ENCODE peak calls at places on chromosomes 3 and 15, in seven cellular contexts. O is neural progenitor cell; B is endothelial cell; T is transverse colon; E is A549; Q is prostate gland; H is CD4-positive, alpha-beta T cell. P is an unnamed sample.

GRCh38 chr3:42518800-42519567 is 16.5 kb downstream of the VIPR1 start:
- DNase-seq in B (peak; percentile 53), H (peak; percentile 30), O (peak; percentile 58), Q (no peak), E (no peak), T (no peak), P (peak; percentile 74)

GRCh38 chr3:9279959-9280358 is 30.5 kb upstream of the SRGAP3 start:
- DNase-seq in Q (no peak), E (peak; percentile 8), T (no peak), H (no peak), B (no peak), O (peak; percentile 67), P (no peak)

GRCh38 chr15:75050283-75050682 is 26.9 kb downstream of the PPCDC start:
- DNase-seq in O (no peak), B (no peak), H (no peak), E (no peak), T (no peak), Q (no peak), P (no peak)

GRCh38 chr15:75713338-75713895 is 769 bp upstream of the CSPG4 start:
- DNase-seq in E (peak; percentile 40), O (no peak), Q (no peak), B (no peak), H (no peak), T (peak; percentile 51), P (no peak)

GRCh38 chr3:30693470-30694120 is 87.2 kb downstream of the TGFBR2 start:
- DNase-seq in Q (peak; percentile 53), T (peak; percentile 30), O (peak; percentile 84), B (peak; percentile 48), H (no peak), E (peak; percentile 77), P (peak; percentile 55)

GRCh38 chr3:66602691-66603090 is 101.9 kb upstream of the LRIG1 start:
- DNase-seq in T (no peak), Q (peak; percentile 85), H (no peak), E (no peak), O (no peak), B (no peak), P (no peak)

GRCh38 chr3:122793568-122794416 is at the start of gene HSPBAP1:
- DNase-seq in O (peak; percentile 94), Q (peak; percentile 93), T (peak; percentile 96), E (peak; percentile 92), H (peak; percentile 87), B (peak; percentile 89), P (peak; percentile 96)

GRCh38 chr3:52012699-52013098 is 17.0 kb upstream of the RPL29 start:
- DNase-seq in T (no peak), Q (no peak), B (no peak), H (no peak), E (no peak), O (no peak), P (no peak)

GRCh38 chr3:146504546-146505197 is 35.3 kb upstream of the PLSCR2 start:
- DNase-seq in T (no peak), E (peak; percentile 12), B (no peak), Q (no peak), H (no peak), O (peak; percentile 28), P (no peak)

GRCh38 chr3:4856986-4857385 is 122.3 kb upstream of the BHLHE40 start:
- DNase-seq in B (no peak), H (no peak), T (no peak), E (no peak), Q (peak; percentile 43), O (no peak), P (no peak)

GRCh38 chr15:100780208-100780800 is 99.3 kb upstream of the ALDH1A3 start:
- DNase-seq in E (no peak), H (no peak), Q (peak; percentile 2), O (no peak), B (no peak), T (no peak), P (no peak)

GRCh38 chr15:22265056-22265945 is 185.0 kb downstream of the OR4M2 start:
- DNase-seq in O (no peak), E (no peak), B (no peak), T (no peak), H (no peak), Q (no peak), P (peak; percentile 13)

GRCh38 chr15:70478251-70478990 is 284.9 kb downstream of the UACA start:
- DNase-seq in B (no peak), H (no peak), E (no peak), T (peak; percentile 56), O (no peak), Q (no peak), P (peak; percentile 42)

GRCh38 chr15:84734794-84735479 is 13.5 kb upstream of the ZNF592 start:
- DNase-seq in O (peak; percentile 71), H (peak; percentile 58), B (peak; percentile 8), T (peak; percentile 87), E (peak; percentile 93), Q (peak; percentile 38), P (peak; percentile 88)

GRCh38 chr3:61530355-61530754 is 31.0 kb upstream of the PTPRG start:
- DNase-seq in T (no peak), O (peak; percentile 76), Q (no peak), E (peak; percentile 29), B (peak; percentile 32), H (no peak), P (peak; percentile 40)

GRCh38 chr3:73045391-73045790 is 16.1 kb upstream of the EBLN2 start:
- DNase-seq in O (no peak), B (no peak), E (no peak), T (no peak), Q (no peak), H (no peak), P (no peak)

GRCh38 chr15:25179673-25180511 is 225.1 kb downstream of the SNRPN start:
- DNase-seq in E (no peak), T (peak; percentile 1), H (no peak), O (no peak), Q (peak; percentile 2), B (no peak), P (no peak)

GRCh38 chr15:31463521-31464102 is 137.0 kb downstream of the KLF13 start:
- DNase-seq in B (no peak), Q (no peak), H (no peak), E (no peak), T (no peak), O (no peak), P (no peak)

GRCh38 chr15:60520041-60520824 is 41.3 kb upstream of the ICE2 start:
- DNase-seq in O (no peak), T (no peak), Q (no peak), B (no peak), H (no peak), E (peak; percentile 43), P (peak; percentile 24)

GRCh38 chr15:51724673-51725072 is 12.8 kb downstream of the LYSMD2 start:
- DNase-seq in T (no peak), Q (no peak), E (no peak), B (peak; percentile 36), H (no peak), O (peak; percentile 20), P (no peak)

GRCh38 chr15:51731549-51732267 is 5.7 kb downstream of the LYSMD2 start:
- DNase-seq in E (no peak), O (no peak), T (peak; percentile 28), H (peak; percentile 11), Q (no peak), B (no peak), P (peak; percentile 46)

GRCh38 chr15:51726302-51727073 is 11.0 kb downstream of the LYSMD2 start:
- DNase-seq in Q (no peak), B (no peak), T (peak; percentile 53), H (peak; percentile 24), E (peak; percentile 74), O (peak; percentile 66), P (peak; percentile 71)

GRCh38 chr15:51724199-51724598 is 13.3 kb downstream of the LYSMD2 start:
- DNase-seq in O (no peak), H (no peak), B (no peak), Q (no peak), T (no peak), E (no peak), P (no peak)

GRCh38 chr15:51727141-51727897 is 10.1 kb downstream of the LYSMD2 start:
- DNase-seq in B (no peak), O (no peak), Q (no peak), T (no peak), H (no peak), E (peak; percentile 49), P (peak; percentile 52)
- TF ChIP-seq CTCF in B (no peak), O (no peak), Q (no peak), T (no peak), H (no peak), E (no peak), P (no peak)

DNA sequence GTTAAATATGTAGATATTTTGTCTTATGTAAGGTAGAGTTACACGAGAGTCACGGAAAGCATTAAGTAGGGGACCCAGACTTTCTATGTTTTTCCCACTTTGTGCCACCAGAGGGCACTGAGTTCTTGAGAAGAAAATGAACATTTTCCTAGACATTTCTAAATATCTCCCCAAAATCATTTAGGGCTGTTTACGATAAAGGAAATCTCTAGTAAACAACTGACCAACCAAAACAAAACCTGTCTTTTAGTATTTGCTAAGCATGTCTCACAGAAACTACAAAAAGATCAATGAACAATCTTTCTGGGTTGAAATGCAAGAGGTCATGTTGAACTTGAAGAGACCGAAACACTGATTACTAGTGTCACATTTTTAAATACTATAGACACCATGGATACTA is 16.1 kb downstream of the POU1F1 start:
- DNase-seq in O (peak; percentile 72), T (peak; percentile 28), Q (peak; percentile 26), E (peak; percentile 74), H (peak; percentile 3), B (peak; percentile 63), P (peak; percentile 69)
- TF ChIP-seq CTCF in O (peak; percentile 82), T (peak; percentile 44), Q (no peak), E (peak; percentile 78), H (peak; percentile 78), B (peak; percentile 81), P (peak; percentile 75)

GRCh38 chr3:23697416-23697815 is 108.3 kb upstream of the UBE2E1 start:
- DNase-seq in H (no peak), O (peak; percentile 49), Q (no peak), B (no peak), T (no peak), E (no peak), P (no peak)

GRCh38 chr3:23702198-23702597 is 103.6 kb upstream of the UBE2E1 start:
- DNase-seq in O (no peak), E (peak; percentile 17), T (no peak), H (no peak), B (no peak), Q (no peak), P (no peak)

GRCh38 chr3:23701711-23702110 is 104.0 kb upstream of the UBE2E1 start:
- DNase-seq in T (no peak), Q (no peak), O (peak; percentile 11), E (no peak), H (no peak), B (no peak), P (no peak)

GRCh38 chr3:23696842-23697241 is 108.9 kb upstream of the UBE2E1 start:
- DNase-seq in T (peak; percentile 67), O (no peak), Q (no peak), H (no peak), B (no peak), E (no peak), P (no peak)

GRCh38 chr3:23698652-23699313 is 107.0 kb upstream of the UBE2E1 start:
- DNase-seq in Q (no peak), E (no peak), H (no peak), B (no peak), T (peak; percentile 21), O (no peak), P (no peak)
- TF ChIP-seq CTCF in Q (no peak), E (no peak), H (no peak), B (no peak), T (peak; percentile 20), O (no peak), P (no peak)

DNA sequence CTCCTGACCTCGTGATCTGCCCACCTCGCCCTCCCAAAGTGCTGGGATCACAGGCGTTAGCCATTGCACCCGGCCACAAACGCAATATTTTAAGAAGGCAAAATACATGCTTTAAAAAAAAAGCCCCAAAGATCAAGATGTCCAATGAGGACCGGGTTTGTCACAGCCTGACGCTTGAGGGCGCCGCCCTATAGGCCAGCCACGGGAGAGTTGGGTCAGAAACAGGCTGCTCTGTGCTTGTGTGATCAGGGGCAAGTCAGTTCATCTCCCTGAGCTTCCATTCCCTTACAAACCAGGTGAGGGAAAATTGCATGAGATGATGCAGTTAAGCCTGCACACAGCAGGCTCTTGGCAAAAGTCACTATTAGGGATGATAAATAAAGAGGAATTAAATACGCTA is 23.9 kb downstream of the FAM174B start:
- DNase-seq in Q (no peak), O (no peak), B (no peak), E (no peak), H (no peak), T (no peak), P (peak; percentile 12)
- TF ChIP-seq CTCF in Q (no peak), O (no peak), B (no peak), E (no peak), H (no peak), T (no peak), P (peak; percentile 11)

P was measured in activated CD8-positive, alpha-beta T cell treated with anti-CD3 and anti-CD28 coated beads for 36 hours.